ENCODE peak calls at places on chromosomes 1 and 21, in six cellular contexts. T is SK-N-SH, G is HCT116, J is GM12878, Q is HepG2, Z is K562. B is an unnamed sample.

GRCh38 chr1:172466795-172467407 is 23.0 kb upstream of the PIGC start:
- DNase-seq in Q (peak; percentile 53), G (peak; percentile 34), T (no peak), J (no peak), Z (no peak), B (no peak)

GRCh38 chr1:199685369-199685768 is 342.1 kb upstream of the NR5A2 start:
- DNase-seq in G (peak; percentile 74), J (no peak), Z (no peak), Q (peak; percentile 7), T (no peak), B (no peak)

GRCh38 chr1:30191154-30191702 is 532.2 kb downstream of the MATN1 start:
- DNase-seq in T (peak; percentile 34), Z (peak; percentile 94), G (peak; percentile 37), J (no peak), Q (no peak), B (peak; percentile 19)

GRCh38 chr1:2028870-2029560 is 9.9 kb downstream of the GABRD start:
- DNase-seq in T (no peak), G (no peak), Z (no peak), Q (no peak), J (no peak), B (no peak)

GRCh38 chr1:26500488-26501175 is 28.4 kb downstream of the HMGN2 start:
- DNase-seq in Z (peak; percentile 96), Q (peak; percentile 52), T (peak; percentile 97), G (peak; percentile 48), J (peak; percentile 39), B (peak; percentile 82)

GRCh38 chr1:25624155-25624554 is 7.6 kb downstream of the MAN1C1 start:
- DNase-seq in T (no peak), G (no peak), J (no peak), Z (no peak), Q (no peak), B (no peak)

GRCh38 chr1:201895913-201896807 is 7.5 kb downstream of the SHISA4 start:
- DNase-seq in Q (peak; percentile 78), T (peak; percentile 92), G (peak; percentile 78), Z (peak; percentile 98), J (peak; percentile 40), B (peak; percentile 96)

GRCh38 chr1:154627247-154628121 is 19.5 kb upstream of the ADAR start:
- DNase-seq in J (no peak), T (peak; percentile 91), Q (peak; percentile 84), G (peak; percentile 82), Z (peak; percentile 85), B (peak; percentile 98)

GRCh38 chr1:8652607-8653046 is 164.8 kb downstream of the RERE start:
- DNase-seq in Q (no peak), G (no peak), J (no peak), Z (no peak), T (no peak), B (no peak)

GRCh38 chr1:95003433-95003738 is 69.4 kb downstream of the ALG14 start:
- DNase-seq in T (no peak), G (no peak), J (no peak), Q (no peak), Z (no peak), B (no peak)

GRCh38 chr1:183471748-183472487 is 381 bp upstream of the SMG7 start:
- DNase-seq in G (peak; percentile 95), Q (peak; percentile 96), J (peak; percentile 90), Z (peak; percentile 94), T (peak; percentile 96), B (peak; percentile 99)

GRCh38 chr1:7393141-7393540 is 378.0 kb upstream of the VAMP3 start:
- DNase-seq in J (no peak), Q (no peak), T (no peak), G (no peak), Z (no peak), B (no peak)

GRCh38 chr1:185850366-185850765 is 116.2 kb downstream of the HMCN1 start:
- DNase-seq in Q (no peak), G (no peak), Z (no peak), J (no peak), T (no peak), B (peak; percentile 44)

GRCh38 chr1:159408862-159409400 is 23.1 kb upstream of the OR10J4 start:
- DNase-seq in T (no peak), Q (no peak), G (no peak), Z (no peak), J (no peak), B (peak; percentile 3)

GRCh38 chr1:160309183-160309535 is 24.2 kb upstream of the PEX19 start:
- DNase-seq in Q (no peak), Z (no peak), J (no peak), G (no peak), T (no peak), B (no peak)

GRCh38 chr1:87869563-87869962 is 540.9 kb downstream of the LMO4 start:
- DNase-seq in G (no peak), J (no peak), T (no peak), Q (peak; percentile 1), Z (no peak), B (no peak)

GRCh38 chr1:176717052-176717754 is 254.2 kb downstream of the PAPPA2 start:
- DNase-seq in Z (no peak), G (no peak), J (no peak), T (peak; percentile 7), Q (no peak), B (peak; percentile 7)

GRCh38 chr1:1906185-1907097 is 8.6 kb upstream of the CALML6 start:
- DNase-seq in T (peak; percentile 93), Q (peak; percentile 79), Z (peak; percentile 82), J (no peak), G (peak; percentile 71), B (peak; percentile 92)

GRCh38 chr21:42593007-42593814 is 60.2 kb upstream of the PDE9A start:
- DNase-seq in T (peak; percentile 95), Z (peak; percentile 91), Q (peak; percentile 48), J (no peak), G (peak; percentile 42), B (peak; percentile 94)

GRCh38 chr1:57633055-57633454 is 209.2 kb upstream of the DAB1 start:
- DNase-seq in T (no peak), Q (no peak), G (no peak), Z (no peak), J (no peak), B (peak; percentile 45)

GRCh38 chr1:2607681-2608041 is 21.1 kb downstream of the PRXL2B start:
- DNase-seq in G (no peak), J (no peak), Q (no peak), T (no peak), Z (no peak), B (no peak)

GRCh38 chr1:12353981-12354380 is 124.2 kb downstream of the VPS13D start:
- DNase-seq in J (no peak), T (no peak), Z (no peak), Q (no peak), G (no peak), B (no peak)

GRCh38 chr1:7315316-7315715 is 455.8 kb upstream of the VAMP3 start:
- DNase-seq in G (no peak), Q (no peak), J (no peak), T (no peak), Z (no peak), B (no peak)

GRCh38 chr1:46689326-46689725 is 17.7 kb downstream of the TEX38 start:
- DNase-seq in Z (no peak), T (no peak), J (no peak), Q (no peak), G (no peak), B (no peak)

GRCh38 chr1:118485757-118486156 is 300.7 kb upstream of the SPAG17 start:
- DNase-seq in Q (no peak), J (no peak), Z (no peak), G (no peak), T (no peak), B (no peak)

GRCh38 chr1:118487091-118487490 is 302.1 kb upstream of the SPAG17 start:
- DNase-seq in J (no peak), Q (no peak), T (no peak), Z (no peak), G (no peak), B (no peak)

GRCh38 chr1:118486213-118486612 is 301.2 kb upstream of the SPAG17 start:
- DNase-seq in Z (no peak), J (no peak), Q (no peak), T (no peak), G (no peak), B (peak; percentile 11)

GRCh38 chr1:118483245-118484006 is 298.4 kb upstream of the SPAG17 start:
- DNase-seq in J (no peak), Q (no peak), G (no peak), Z (no peak), T (no peak), B (peak; percentile 67)

GRCh38 chr1:118484893-118485292 is 299.9 kb upstream of the SPAG17 start:
- DNase-seq in J (no peak), Q (no peak), Z (no peak), G (no peak), T (no peak), B (no peak)
- TF ChIP-seq REST in J (no peak), Q (no peak), Z (no peak), G (no peak), T (no peak), B (no peak)

DNA sequence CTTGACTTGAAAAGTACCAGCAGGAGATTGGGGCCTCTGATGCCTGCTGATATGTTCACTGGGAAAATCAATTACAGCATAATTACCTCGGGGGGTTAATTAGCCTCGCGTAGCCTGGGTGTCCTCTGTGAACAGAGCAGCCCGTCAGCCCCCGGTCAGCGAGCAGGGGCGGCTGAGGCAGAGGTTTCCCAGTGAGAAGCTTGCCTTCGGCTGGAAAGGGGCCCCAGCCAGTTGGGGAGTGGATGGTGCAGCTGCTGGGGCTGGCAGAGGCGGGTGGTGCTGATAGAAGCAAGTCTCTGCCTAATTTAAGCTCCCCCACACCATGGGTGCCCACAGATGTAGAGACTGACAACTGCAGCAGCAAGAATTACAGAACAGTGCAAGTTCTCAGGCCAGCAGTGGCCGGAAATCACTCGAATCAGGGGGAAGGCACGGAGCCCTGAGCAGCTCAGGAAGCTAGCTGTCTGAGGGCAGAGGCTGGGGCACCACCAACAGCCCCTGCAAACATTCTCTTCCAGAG is 166.4 kb upstream of the CD34 start:
- DNase-seq in Z (no peak), Q (no peak), T (peak; percentile 73), J (no peak), G (no peak), B (no peak)
- H2AFZ ChIP-seq in Z (no peak overlapping the region), Q (no peak overlapping the region), T (no peak overlapping the region), J (no peak overlapping the region), G (no peak overlapping the region), B (peak overlapping the region; percentile 85)

GRCh38 chr1:63289135-63289534 is 33.2 kb upstream of the FOXD3 start:
- DNase-seq in Q (no peak), J (no peak), T (no peak), G (no peak), Z (no peak), B (peak; percentile 35)
- TF ChIP-seq REST in Q (no peak), J (no peak), T (no peak), G (no peak), Z (no peak), B (no peak)

GRCh38 chr1:20307026-20307425 is 16.4 kb downstream of the VWA5B1 start:
- DNase-seq in Z (no peak), J (no peak), G (no peak), Q (no peak), T (no peak), B (no peak)

GRCh38 chr1:20301463-20302092 is 10.9 kb downstream of the VWA5B1 start:
- DNase-seq in T (no peak), Q (no peak), G (no peak), J (no peak), Z (no peak), B (peak; percentile 24)

DNA sequence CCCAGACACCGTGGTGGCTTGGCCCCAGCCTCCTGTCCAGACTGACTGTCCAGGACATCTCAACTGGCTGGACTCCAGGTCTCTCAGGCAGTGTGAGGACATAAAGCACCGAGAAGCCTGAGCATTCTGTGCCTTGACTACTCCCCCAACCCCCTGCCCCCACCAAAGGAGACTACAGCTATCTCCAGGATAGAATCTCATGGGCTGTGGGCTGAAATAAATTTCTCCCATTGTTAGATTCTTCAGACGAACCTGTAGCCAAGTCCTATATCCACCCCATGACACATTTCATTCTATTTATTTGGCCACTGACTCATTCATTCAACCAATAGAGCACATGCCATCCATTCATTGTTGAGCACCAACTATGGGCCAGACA is 11.4 kb downstream of the VWA5B1 start:
- DNase-seq in Q (no peak), J (no peak), Z (no peak), G (no peak), T (no peak), B (no peak)
- H2AFZ ChIP-seq in Q (no peak overlapping the region), J (no peak overlapping the region), Z (no peak overlapping the region), G (no peak overlapping the region), T (no peak overlapping the region), B (no peak overlapping the region)

B was measured in GM23338.